ENCODE peak calls at places on chromosomes 2 and 18, in eight cellular contexts. D, X, J, G, V, Z, S and E are unnamed samples.
A peak's percentile ranks its signal among the peaks of the same experiment; 100 is the strongest.

GRCh38 chr2:31539505-31539904 is 41.2 kb downstream of the SRD5A2 start:
- DNase-seq in Z (no peak), X (no peak), J (peak; percentile 46), S (no peak), D (no peak), G (no peak), V (no peak), E (no peak)

GRCh38 chr18:72727038-72727690 is 140.6 kb downstream of the NETO1 start:
- DNase-seq in D (no peak), X (no peak), Z (no peak), V (no peak), S (no peak), J (no peak), G (no peak), E (peak; percentile 19)

GRCh38 chr2:202780514-202781021 is 91.0 kb downstream of the ICA1L start:
- DNase-seq in V (no peak), D (no peak), Z (no peak), G (no peak), X (peak; percentile 39), S (peak; percentile 29), J (no peak), E (peak; percentile 42)

GRCh38 chr2:234454433-234454832 is 42.4 kb downstream of the ARL4C start:
- DNase-seq in Z (no peak), V (no peak), D (no peak), J (no peak), X (no peak), G (no peak), S (no peak), E (no peak)

GRCh38 chr2:241559489-241560180 is 1.1 kb downstream of the BOK start:
- DNase-seq in Z (no peak), V (no peak), X (no peak), S (peak; percentile 54), D (no peak), G (peak; percentile 47), J (peak; percentile 89), E (peak; percentile 15)

GRCh38 chr18:8106603-8107002 is 502.6 kb upstream of the RAB12 start:
- DNase-seq in G (no peak), V (no peak), D (no peak), J (no peak), Z (no peak), S (no peak), X (no peak), E (no peak)

GRCh38 chr18:3525870-3526420 is 76.0 kb downstream of the TGIF1 start:
- DNase-seq in V (no peak), G (no peak), D (no peak), S (peak; percentile 17), X (peak; percentile 57), Z (peak; percentile 36), J (peak; percentile 20), E (peak; percentile 99)

GRCh38 chr2:169012812-169013627 is 18.1 kb downstream of the ABCB11 start:
- DNase-seq in S (no peak), Z (no peak), J (no peak), G (no peak), V (no peak), X (no peak), D (no peak), E (no peak)

GRCh38 chr2:62812921-62813825 is 107.7 kb downstream of the EHBP1 start:
- DNase-seq in Z (no peak), S (no peak), J (no peak), G (no peak), X (no peak), V (no peak), D (no peak), E (no peak)

GRCh38 chr2:18209934-18210639 is 331.6 kb downstream of the KCNS3 start:
- DNase-seq in X (no peak), J (no peak), S (peak; percentile 58), G (no peak), V (no peak), D (no peak), Z (no peak), E (peak; percentile 54)

GRCh38 chr2:159249955-159250723 is 36.4 kb downstream of the WDSUB1 start:
- DNase-seq in S (peak; percentile 64), D (peak; percentile 91), X (no peak), J (peak; percentile 41), V (no peak), Z (no peak), G (peak; percentile 26), E (peak; percentile 70)

GRCh38 chr2:157471078-157471477 is 27.2 kb upstream of the CYTIP start:
- DNase-seq in D (no peak), G (no peak), V (no peak), J (no peak), S (no peak), X (no peak), Z (no peak), E (no peak)

GRCh38 chr2:21413082-21413481 is 289.3 kb downstream of the TDRD15 start:
- DNase-seq in X (no peak), S (no peak), V (no peak), J (no peak), Z (no peak), D (no peak), G (no peak), E (no peak)

GRCh38 chr18:80159713-80160636 is 50.9 kb downstream of the ADNP2 start:
- DNase-seq in D (no peak), X (peak; percentile 58), S (peak; percentile 17), J (peak; percentile 67), G (no peak), Z (no peak), V (peak; percentile 26), E (no peak)

GRCh38 chr2:25372405-25373268 is 30.9 kb upstream of the DNMT3A start:
- DNase-seq in G (peak; percentile 42), S (no peak), X (no peak), J (no peak), D (no peak), Z (no peak), V (no peak), E (no peak)

GRCh38 chr18:79378416-79379250 is 17.1 kb upstream of the NFATC1 start:
- DNase-seq in V (peak; percentile 80), S (peak; percentile 82), Z (peak; percentile 15), J (peak; percentile 91), G (no peak), D (no peak), X (peak; percentile 87), E (peak; percentile 59)

GRCh38 chr18:7414459-7414858 is 152.7 kb upstream of the PTPRM start:
- DNase-seq in X (no peak), D (no peak), J (no peak), S (peak; percentile 49), G (no peak), Z (no peak), V (no peak), E (no peak)

GRCh38 chr2:178074123-178075005 is 1.8 kb upstream of the PDE11A start:
- DNase-seq in X (no peak), J (no peak), Z (no peak), G (no peak), D (no peak), V (no peak), S (no peak), E (no peak)

GRCh38 chr18:44915661-44916060 is 235.0 kb downstream of the SETBP1 start:
- DNase-seq in V (no peak), G (no peak), X (no peak), J (no peak), Z (no peak), D (no peak), S (no peak), E (no peak)

GRCh38 chr2:85504434-85505261 is 34.3 kb upstream of the MAT2A start:
- DNase-seq in G (no peak), V (no peak), Z (no peak), J (no peak), D (peak; percentile 91), X (no peak), S (peak; percentile 81), E (peak; percentile 92)

GRCh38 chr2:212379103-212379502 is 159.5 kb downstream of the ERBB4 start:
- DNase-seq in G (no peak), X (no peak), S (no peak), V (no peak), Z (no peak), D (no peak), J (no peak), E (no peak)

GRCh38 chr2:15560404-15560987 is 638 bp downstream of the NBAS start:
- DNase-seq in Z (no peak), G (no peak), V (peak; percentile 8), J (peak; percentile 28), D (no peak), S (peak; percentile 48), X (peak; percentile 28), E (peak; percentile 58)

GRCh38 chr2:43612944-43613343 is 17.1 kb upstream of the THADA start:
- DNase-seq in D (no peak), Z (no peak), G (no peak), S (no peak), V (no peak), X (no peak), J (no peak), E (no peak)

GRCh38 chr2:102790086-102790453 is 28.2 kb downstream of the TMEM182 start:
- DNase-seq in S (no peak), V (no peak), G (no peak), X (no peak), Z (no peak), J (no peak), D (no peak), E (no peak)